ENCODE peak calls at places on chromosomes 16 and 17, in eight cellular contexts. One of them, this sample, is unnamed.
A peak's percentile ranks its signal among the peaks of the same experiment; 100 is the strongest.

GRCh38 chr16:81263470-81264200 is 25.1 kb downstream of the BCO1 start:
- DNase-seq in Peyer's patch: no peak
- DNase-seq in colonic mucosa: no peak
- DNase-seq in heart left ventricle: no peak
- DNase-seq in mesendoderm: peak; percentile 25
- DNase-seq in ovary: peak; percentile 75
- DNase-seq in cardiac muscle cell: no peak
- DNase-seq in neural progenitor cell: no peak
- DNase-seq in this sample: peak; percentile 68

GRCh38 chr16:4529085-4530060 is 9.2 kb downstream of the CDIP1 start:
- DNase-seq in cardiac muscle cell: peak; percentile 54
- DNase-seq in mesendoderm: peak; percentile 93
- DNase-seq in neural progenitor cell: peak; percentile 52
- DNase-seq in ovary: no peak
- DNase-seq in colonic mucosa: no peak
- DNase-seq in Peyer's patch: no peak
- DNase-seq in heart left ventricle: no peak
- DNase-seq in this sample: no peak

GRCh38 chr17:15290605-15291004 is 25.5 kb upstream of the PMP22 start:
- DNase-seq in ovary: no peak
- DNase-seq in neural progenitor cell: no peak
- DNase-seq in cardiac muscle cell: no peak
- DNase-seq in mesendoderm: no peak
- DNase-seq in colonic mucosa: no peak
- DNase-seq in Peyer's patch: no peak
- DNase-seq in heart left ventricle: no peak
- DNase-seq in this sample: no peak

GRCh38 chr17:58268774-58269556 is 11.8 kb downstream of the MPO start:
- DNase-seq in ovary: no peak
- DNase-seq in cardiac muscle cell: no peak
- DNase-seq in Peyer's patch: no peak
- DNase-seq in neural progenitor cell: no peak
- DNase-seq in heart left ventricle: no peak
- DNase-seq in mesendoderm: no peak
- DNase-seq in colonic mucosa: no peak
- DNase-seq in this sample: no peak

GRCh38 chr17:336110-337021 is 16.2 kb downstream of the RPH3AL start:
- DNase-seq in heart left ventricle: peak; percentile 85
- DNase-seq in colonic mucosa: peak; percentile 74
- DNase-seq in ovary: peak; percentile 93
- DNase-seq in mesendoderm: peak; percentile 68
- DNase-seq in cardiac muscle cell: peak; percentile 78
- DNase-seq in neural progenitor cell: peak; percentile 56
- DNase-seq in Peyer's patch: peak; percentile 74
- DNase-seq in this sample: peak; percentile 72

GRCh38 chr17:55159251-55159650 is 105.5 kb upstream of the HLF start:
- DNase-seq in neural progenitor cell: no peak
- DNase-seq in cardiac muscle cell: no peak
- DNase-seq in heart left ventricle: no peak
- DNase-seq in colonic mucosa: no peak
- DNase-seq in mesendoderm: no peak
- DNase-seq in ovary: no peak
- DNase-seq in Peyer's patch: no peak
- DNase-seq in this sample: no peak

GRCh38 chr16:19843371-19843770 is 41.3 kb downstream of the GPRC5B start:
- DNase-seq in heart left ventricle: no peak
- DNase-seq in colonic mucosa: no peak
- DNase-seq in ovary: no peak
- DNase-seq in Peyer's patch: no peak
- DNase-seq in cardiac muscle cell: no peak
- DNase-seq in neural progenitor cell: no peak
- DNase-seq in mesendoderm: no peak
- DNase-seq in this sample: no peak

GRCh38 chr16:47058295-47059086 is 85.0 kb upstream of the DNAJA2 start:
- DNase-seq in neural progenitor cell: no peak
- DNase-seq in heart left ventricle: no peak
- DNase-seq in colonic mucosa: peak; percentile 80
- DNase-seq in ovary: no peak
- DNase-seq in Peyer's patch: peak; percentile 60
- DNase-seq in cardiac muscle cell: no peak
- DNase-seq in mesendoderm: no peak
- DNase-seq in this sample: peak; percentile 67

GRCh38 chr16:12162586-12162985 is 186.1 kb downstream of the SNX29 start:
- DNase-seq in mesendoderm: no peak
- DNase-seq in cardiac muscle cell: no peak
- DNase-seq in Peyer's patch: no peak
- DNase-seq in ovary: peak; percentile 41
- DNase-seq in neural progenitor cell: no peak
- DNase-seq in heart left ventricle: no peak
- DNase-seq in colonic mucosa: no peak
- DNase-seq in this sample: no peak

GRCh38 chr17:42422412-42422957 is 571 bp downstream of the CAVIN1 start:
- DNase-seq in colonic mucosa: no peak
- DNase-seq in neural progenitor cell: peak; percentile 57
- DNase-seq in cardiac muscle cell: peak; percentile 48
- DNase-seq in Peyer's patch: peak; percentile 66
- DNase-seq in ovary: peak; percentile 56
- DNase-seq in mesendoderm: peak; percentile 68
- DNase-seq in heart left ventricle: peak; percentile 77
- DNase-seq in this sample: no peak

GRCh38 chr17:51091635-51092034 is 29.0 kb downstream of the SPAG9 start:
- DNase-seq in heart left ventricle: no peak
- DNase-seq in ovary: no peak
- DNase-seq in colonic mucosa: no peak
- DNase-seq in Peyer's patch: no peak
- DNase-seq in neural progenitor cell: no peak
- DNase-seq in cardiac muscle cell: no peak
- DNase-seq in mesendoderm: no peak
- DNase-seq in this sample: no peak

GRCh38 chr17:48179071-48179945 is 71.7 kb downstream of the SNX11 start:
- DNase-seq in Peyer's patch: no peak
- DNase-seq in neural progenitor cell: no peak
- DNase-seq in heart left ventricle: no peak
- DNase-seq in cardiac muscle cell: no peak
- DNase-seq in ovary: no peak
- DNase-seq in mesendoderm: no peak
- DNase-seq in colonic mucosa: no peak
- DNase-seq in this sample: no peak
- H3K4me3 ChIP-seq in Peyer's patch: no peak overlapping the region
- H3K4me3 ChIP-seq in neural progenitor cell: no peak overlapping the region
- H3K4me3 ChIP-seq in heart left ventricle: no peak overlapping the region
- H3K4me3 ChIP-seq in cardiac muscle cell: no peak overlapping the region
- H3K4me3 ChIP-seq in ovary: no peak overlapping the region
- H3K4me3 ChIP-seq in mesendoderm: no peak overlapping the region
- H3K4me3 ChIP-seq in colonic mucosa: no peak overlapping the region
- H3K4me3 ChIP-seq in this sample: no peak overlapping the region

GRCh38 chr17:28940142-28940541 is 11.2 kb downstream of the PHF12 start:
- DNase-seq in mesendoderm: no peak
- DNase-seq in cardiac muscle cell: no peak
- DNase-seq in neural progenitor cell: no peak
- DNase-seq in Peyer's patch: no peak
- DNase-seq in heart left ventricle: no peak
- DNase-seq in ovary: no peak
- DNase-seq in colonic mucosa: no peak
- DNase-seq in this sample: no peak
- H3K4me1 ChIP-seq in mesendoderm: peaks cover 12% of the 10 kb centered on the region
- H3K4me1 ChIP-seq in cardiac muscle cell: peaks cover 21% of the 10 kb centered on the region
- H3K4me1 ChIP-seq in neural progenitor cell: peaks cover 62% of the 10 kb centered on the region
- H3K4me1 ChIP-seq in Peyer's patch: peaks cover 3% of the 10 kb centered on the region
- H3K4me1 ChIP-seq in heart left ventricle: peaks cover 89% of the 10 kb centered on the region
- H3K4me1 ChIP-seq in ovary: peaks cover 13% of the 10 kb centered on the region
- H3K4me1 ChIP-seq in colonic mucosa: no peaks in the 10 kb centered on the region
- H3K4me1 ChIP-seq in this sample: peaks cover 24% of the 10 kb centered on the region

DNA sequence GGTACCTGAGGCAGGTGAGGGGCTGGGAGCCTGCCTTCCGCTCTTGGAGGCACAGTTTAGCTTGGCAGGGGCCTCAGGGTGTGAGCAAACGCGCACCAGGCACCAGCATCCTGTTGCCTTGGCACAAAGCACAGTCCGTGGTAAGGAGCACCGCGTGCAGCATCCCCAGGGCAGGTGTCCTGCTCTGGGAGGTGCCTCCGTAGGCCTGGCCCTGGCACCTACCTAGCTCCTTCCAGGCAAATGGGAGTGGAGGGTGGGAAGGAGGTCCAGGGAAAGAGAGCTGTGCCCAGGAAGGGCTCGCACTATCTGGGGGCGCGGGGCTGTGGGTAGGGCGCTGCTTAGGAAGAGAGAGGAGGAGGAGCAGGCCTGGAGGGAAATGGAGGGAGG is 3.1 kb upstream of the GSE1 start:
- DNase-seq in heart left ventricle: no peak
- DNase-seq in cardiac muscle cell: no peak
- DNase-seq in colonic mucosa: peak; percentile 35
- DNase-seq in mesendoderm: no peak
- DNase-seq in neural progenitor cell: no peak
- DNase-seq in Peyer's patch: no peak
- DNase-seq in ovary: no peak
- DNase-seq in this sample: no peak
- H3K4me3 ChIP-seq in heart left ventricle: peak overlapping the region; percentile 9
- H3K4me3 ChIP-seq in cardiac muscle cell: no peak overlapping the region
- H3K4me3 ChIP-seq in colonic mucosa: no peak overlapping the region
- H3K4me3 ChIP-seq in mesendoderm: no peak overlapping the region
- H3K4me3 ChIP-seq in neural progenitor cell: no peak overlapping the region
- H3K4me3 ChIP-seq in Peyer's patch: peak overlapping the region; percentile 82
- H3K4me3 ChIP-seq in ovary: no peak overlapping the region
- H3K4me3 ChIP-seq in this sample: no peak overlapping the region

DNA sequence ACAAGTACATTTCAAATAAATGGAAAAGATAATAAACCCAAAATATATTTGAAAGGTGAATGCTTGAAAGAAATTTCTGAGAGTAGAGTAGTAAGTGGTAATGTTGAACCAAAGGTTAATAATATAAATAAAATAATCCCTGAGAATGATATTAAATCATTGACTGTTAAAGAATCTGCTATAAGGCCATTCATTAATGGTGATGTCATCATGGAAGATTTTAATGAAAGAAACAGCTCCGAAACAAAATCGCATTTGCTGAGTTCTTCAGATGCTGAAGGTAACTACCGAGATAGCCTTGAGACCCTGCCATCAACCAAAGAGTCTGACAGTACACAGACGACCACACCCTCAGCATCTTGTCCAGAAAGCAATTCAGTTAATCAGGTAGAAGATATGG is 84.2 kb downstream of the C17orf58 start:
- DNase-seq in heart left ventricle: no peak
- DNase-seq in Peyer's patch: no peak
- DNase-seq in cardiac muscle cell: no peak
- DNase-seq in ovary: no peak
- DNase-seq in colonic mucosa: no peak
- DNase-seq in mesendoderm: no peak
- DNase-seq in neural progenitor cell: no peak
- DNase-seq in this sample: no peak
- H3K4me1 ChIP-seq in heart left ventricle: peaks cover 8% of the 10 kb centered on the region
- H3K4me1 ChIP-seq in Peyer's patch: no peaks in the 10 kb centered on the region
- H3K4me1 ChIP-seq in cardiac muscle cell: no peaks in the 10 kb centered on the region
- H3K4me1 ChIP-seq in ovary: no peaks in the 10 kb centered on the region
- H3K4me1 ChIP-seq in colonic mucosa: no peaks in the 10 kb centered on the region
- H3K4me1 ChIP-seq in mesendoderm: no peaks in the 10 kb centered on the region
- H3K4me1 ChIP-seq in neural progenitor cell: peaks cover 8% of the 10 kb centered on the region
- H3K4me1 ChIP-seq in this sample: no peaks in the 10 kb centered on the region

GRCh38 chr16:11078812-11079459 is 134.6 kb downstream of the CLEC16A start:
- DNase-seq in heart left ventricle: no peak
- DNase-seq in Peyer's patch: no peak
- DNase-seq in colonic mucosa: peak; percentile 72
- DNase-seq in ovary: peak; percentile 65
- DNase-seq in neural progenitor cell: no peak
- DNase-seq in cardiac muscle cell: no peak
- DNase-seq in mesendoderm: no peak
- DNase-seq in this sample: peak; percentile 80
- H3K4me3 ChIP-seq in heart left ventricle: no peak overlapping the region
- H3K4me3 ChIP-seq in Peyer's patch: no peak overlapping the region
- H3K4me3 ChIP-seq in colonic mucosa: no peak overlapping the region
- H3K4me3 ChIP-seq in ovary: no peak overlapping the region
- H3K4me3 ChIP-seq in neural progenitor cell: no peak overlapping the region
- H3K4me3 ChIP-seq in cardiac muscle cell: no peak overlapping the region
- H3K4me3 ChIP-seq in mesendoderm: no peak overlapping the region
- H3K4me3 ChIP-seq in this sample: no peak overlapping the region

GRCh38 chr17:46181940-46182339 is 11.3 kb downstream of the KANSL1 start:
- DNase-seq in cardiac muscle cell: no peak
- DNase-seq in Peyer's patch: no peak
- DNase-seq in neural progenitor cell: no peak
- DNase-seq in ovary: no peak
- DNase-seq in colonic mucosa: no peak
- DNase-seq in heart left ventricle: no peak
- DNase-seq in mesendoderm: no peak
- DNase-seq in this sample: no peak

GRCh38 chr17:46179375-46179999 is 13.7 kb downstream of the KANSL1 start:
- DNase-seq in heart left ventricle: peak; percentile 13
- DNase-seq in cardiac muscle cell: no peak
- DNase-seq in colonic mucosa: no peak
- DNase-seq in mesendoderm: peak; percentile 67
- DNase-seq in neural progenitor cell: no peak
- DNase-seq in Peyer's patch: no peak
- DNase-seq in ovary: no peak
- DNase-seq in this sample: no peak

GRCh38 chr17:46184696-46185095 is 8.5 kb downstream of the KANSL1 start:
- DNase-seq in colonic mucosa: no peak
- DNase-seq in mesendoderm: no peak
- DNase-seq in ovary: no peak
- DNase-seq in Peyer's patch: no peak
- DNase-seq in cardiac muscle cell: no peak
- DNase-seq in neural progenitor cell: no peak
- DNase-seq in heart left ventricle: no peak
- DNase-seq in this sample: no peak

GRCh38 chr17:46180895-46181279 is 12.3 kb downstream of the KANSL1 start:
- DNase-seq in cardiac muscle cell: no peak
- DNase-seq in Peyer's patch: no peak
- DNase-seq in mesendoderm: no peak
- DNase-seq in ovary: no peak
- DNase-seq in colonic mucosa: no peak
- DNase-seq in heart left ventricle: no peak
- DNase-seq in neural progenitor cell: no peak
- DNase-seq in this sample: no peak

DNA sequence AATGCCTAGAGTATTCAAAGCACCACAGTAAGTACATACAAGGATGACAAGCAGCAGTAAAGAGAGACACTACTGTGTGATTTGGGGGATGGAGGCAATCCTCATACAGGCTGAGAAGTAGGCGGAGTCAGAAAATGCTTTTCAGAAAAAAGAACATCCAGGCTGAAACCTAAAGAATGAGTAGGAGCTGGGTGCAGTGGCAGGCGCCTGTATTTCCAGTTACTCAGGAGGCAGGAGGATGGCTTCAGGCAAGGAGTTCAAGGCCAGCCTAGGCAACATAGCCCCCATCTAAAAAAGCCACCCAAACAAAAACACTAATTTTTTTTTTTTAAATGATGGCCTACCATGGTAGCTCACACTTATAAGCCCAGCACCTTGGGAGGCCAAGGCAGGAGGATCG is 10.3 kb downstream of the KANSL1 start:
- DNase-seq in heart left ventricle: no peak
- DNase-seq in ovary: no peak
- DNase-seq in mesendoderm: peak; percentile 80
- DNase-seq in cardiac muscle cell: no peak
- DNase-seq in colonic mucosa: no peak
- DNase-seq in Peyer's patch: no peak
- DNase-seq in neural progenitor cell: peak; percentile 31
- DNase-seq in this sample: no peak
- H3K4me1 ChIP-seq in heart left ventricle: peaks cover 93% of the 10 kb centered on the region
- H3K4me1 ChIP-seq in ovary: peaks cover 26% of the 10 kb centered on the region
- H3K4me1 ChIP-seq in mesendoderm: peaks cover 20% of the 10 kb centered on the region
- H3K4me1 ChIP-seq in cardiac muscle cell: peaks cover 55% of the 10 kb centered on the region
- H3K4me1 ChIP-seq in colonic mucosa: peaks cover 13% of the 10 kb centered on the region
- H3K4me1 ChIP-seq in Peyer's patch: peaks cover 27% of the 10 kb centered on the region
- H3K4me1 ChIP-seq in neural progenitor cell: peaks cover 49% of the 10 kb centered on the region
- H3K4me1 ChIP-seq in this sample: peaks cover 26% of the 10 kb centered on the region